ENCODE peak calls at places on chromosome 1, in seven cellular contexts. I is stimulated activated CD8-positive, alpha-beta memory T cell treated with anti-CD3 and anti-CD28 coated beads, Interleukin-4, amount 100 ng/mL, for 1 hour; V is cardiac fibroblast; U is heart right ventricle; G is MCF 10A; Y is skeletal muscle cell; L is T-helper 1 cell. E is an unnamed sample.

GRCh38 chr1:154866995-154867795 is 2.9 kb downstream of the KCNN3 start:
- DNase-seq in G (no peak), V (peak; percentile 77), Y (no peak), I (no peak), U (no peak), L (no peak), E (peak; percentile 73)

GRCh38 chr1:156813750-156814570 is 2.7 kb downstream of the SH2D2A start:
- DNase-seq in Y (no peak), G (peak; percentile 65), L (peak; percentile 76), V (peak; percentile 37), I (peak; percentile 47), U (peak; percentile 64), E (peak; percentile 31)

GRCh38 chr1:164723296-164723731 is 164.3 kb downstream of the PBX1 start:
- DNase-seq in V (no peak), I (no peak), G (no peak), Y (no peak), L (no peak), U (no peak), E (no peak)

GRCh38 chr1:39755965-39756659 is 15.0 kb downstream of the OXCT2 start:
- DNase-seq in V (no peak), Y (no peak), U (no peak), I (no peak), L (no peak), G (no peak), E (no peak)

GRCh38 chr1:212600980-212601379 is 7.6 kb upstream of the ATF3 start:
- DNase-seq in I (no peak), Y (no peak), U (no peak), L (no peak), V (no peak), G (peak; percentile 60), E (peak; percentile 81)

GRCh38 chr1:228977741-228978140 is 242.5 kb downstream of the RHOU start:
- DNase-seq in I (no peak), Y (no peak), G (no peak), U (no peak), L (no peak), V (no peak), E (no peak)

GRCh38 chr1:121518726-121519041 is 333.9 kb downstream of the SRGAP2C start:
- DNase-seq in G (no peak), V (no peak), Y (no peak), I (no peak), U (no peak), L (no peak), E (no peak)

GRCh38 chr1:155466996-155467395 is 95.6 kb downstream of the ASH1L start:
- DNase-seq in L (no peak), U (no peak), I (no peak), V (peak; percentile 91), Y (peak; percentile 60), G (peak; percentile 68), E (peak; percentile 79)

GRCh38 chr1:169844941-169845608 is 48.6 kb downstream of the SCYL3 start:
- DNase-seq in L (no peak), Y (no peak), G (no peak), U (no peak), V (no peak), I (no peak), E (no peak)

GRCh38 chr1:99849413-99849743 is 783 bp upstream of the AGL start:
- DNase-seq in Y (no peak), U (no peak), I (no peak), G (peak; percentile 31), L (no peak), V (no peak), E (peak; percentile 15)

GRCh38 chr1:47192458-47193384 is 2.9 kb upstream of the PDZK1IP1 start:
- DNase-seq in V (peak; percentile 73), I (peak; percentile 39), L (peak; percentile 32), Y (no peak), U (peak; percentile 77), G (peak; percentile 81), E (peak; percentile 46)

GRCh38 chr1:218658899-218659298 is 313.8 kb downstream of the TGFB2 start:
- DNase-seq in U (no peak), V (peak; percentile 83), I (no peak), Y (peak; percentile 59), L (no peak), G (peak; percentile 82), E (peak; percentile 86)

GRCh38 chr1:1730870-1731269 is 6.7 kb upstream of the CDK11A start:
- DNase-seq in U (no peak), V (no peak), I (no peak), G (no peak), Y (no peak), L (no peak), E (no peak)

GRCh38 chr1:85611390-85611789 is 30.8 kb downstream of the CCN1 start:
- DNase-seq in V (peak; percentile 92), G (no peak), Y (peak; percentile 84), L (no peak), I (no peak), U (no peak), E (peak; percentile 58)

GRCh38 chr1:211577826-211578639 is 928 bp downstream of the SLC30A1 start:
- DNase-seq in G (peak; percentile 92), I (peak; percentile 53), L (peak; percentile 74), V (peak; percentile 66), U (peak; percentile 79), Y (no peak), E (peak; percentile 58)

GRCh38 chr1:235052067-235053008 is 76.3 kb downstream of the TOMM20 start:
- DNase-seq in Y (no peak), G (no peak), L (no peak), I (no peak), U (no peak), V (no peak), E (no peak)